ENCODE peak calls at places on chromosomes 3 and 15, in seven cellular contexts. One of them, this sample, is unnamed.

GRCh38 chr3:152355744-152356665 is 87.3 kb downstream of the MBNL1 start:
- DNase-seq in KG1: no peak
- DNase-seq in ELF-1: no peak
- DNase-seq in bronchial epithelial cell: no peak
- DNase-seq in activated T-helper 1 cell treated with Interleukin-2 at 50 U/mL for 16 hours: no peak
- DNase-seq in endothelial cell: no peak
- DNase-seq in Daoy: no peak
- DNase-seq in this sample: no peak

GRCh38 chr3:37779289-37780152 is 82.2 kb upstream of the CTDSPL start:
- DNase-seq in KG1: peak; percentile 21
- DNase-seq in ELF-1: peak; percentile 70
- DNase-seq in bronchial epithelial cell: peak; percentile 73
- DNase-seq in activated T-helper 1 cell treated with Interleukin-2 at 50 U/mL for 16 hours: no peak
- DNase-seq in endothelial cell: peak; percentile 39
- DNase-seq in Daoy: peak; percentile 55
- DNase-seq in this sample: peak; percentile 50

GRCh38 chr3:160577551-160578195 is 12.3 kb upstream of the KPNA4 start:
- DNase-seq in KG1: no peak
- DNase-seq in ELF-1: no peak
- DNase-seq in bronchial epithelial cell: peak; percentile 50
- DNase-seq in activated T-helper 1 cell treated with Interleukin-2 at 50 U/mL for 16 hours: no peak
- DNase-seq in endothelial cell: no peak
- DNase-seq in Daoy: peak; percentile 67
- DNase-seq in this sample: peak; percentile 26

GRCh38 chr3:127915115-127915936 is at the start of gene KBTBD12:
- DNase-seq in KG1: no peak
- DNase-seq in ELF-1: peak; percentile 60
- DNase-seq in bronchial epithelial cell: no peak
- DNase-seq in activated T-helper 1 cell treated with Interleukin-2 at 50 U/mL for 16 hours: no peak
- DNase-seq in endothelial cell: peak; percentile 29
- DNase-seq in Daoy: no peak
- DNase-seq in this sample: no peak

GRCh38 chr15:90376789-90377188 is 11.3 kb upstream of the IQGAP1 start:
- DNase-seq in KG1: peak; percentile 83
- DNase-seq in ELF-1: no peak
- DNase-seq in bronchial epithelial cell: no peak
- DNase-seq in activated T-helper 1 cell treated with Interleukin-2 at 50 U/mL for 16 hours: peak; percentile 47
- DNase-seq in endothelial cell: no peak
- DNase-seq in Daoy: no peak
- DNase-seq in this sample: no peak

GRCh38 chr3:16455001-16455400 is 58.5 kb downstream of the RFTN1 start:
- DNase-seq in KG1: no peak
- DNase-seq in ELF-1: no peak
- DNase-seq in bronchial epithelial cell: no peak
- DNase-seq in activated T-helper 1 cell treated with Interleukin-2 at 50 U/mL for 16 hours: no peak
- DNase-seq in endothelial cell: no peak
- DNase-seq in Daoy: no peak
- DNase-seq in this sample: no peak

GRCh38 chr3:172317984-172318383 is 130.3 kb downstream of the GHSR start:
- DNase-seq in KG1: no peak
- DNase-seq in ELF-1: peak; percentile 52
- DNase-seq in bronchial epithelial cell: peak; percentile 87
- DNase-seq in activated T-helper 1 cell treated with Interleukin-2 at 50 U/mL for 16 hours: no peak
- DNase-seq in endothelial cell: no peak
- DNase-seq in Daoy: peak; percentile 94
- DNase-seq in this sample: no peak

GRCh38 chr3:185176756-185177359 is 24.0 kb upstream of the C3orf70 start:
- DNase-seq in KG1: peak; percentile 53
- DNase-seq in ELF-1: peak; percentile 39
- DNase-seq in bronchial epithelial cell: peak; percentile 27
- DNase-seq in activated T-helper 1 cell treated with Interleukin-2 at 50 U/mL for 16 hours: no peak
- DNase-seq in endothelial cell: peak; percentile 46
- DNase-seq in Daoy: peak; percentile 22
- DNase-seq in this sample: no peak

GRCh38 chr3:122794779-122795673 is at the start of gene SLC49A4:
- DNase-seq in KG1: no peak
- DNase-seq in ELF-1: peak; percentile 91
- DNase-seq in bronchial epithelial cell: peak; percentile 62
- DNase-seq in activated T-helper 1 cell treated with Interleukin-2 at 50 U/mL for 16 hours: peak; percentile 59
- DNase-seq in endothelial cell: peak; percentile 86
- DNase-seq in Daoy: peak; percentile 91
- DNase-seq in this sample: peak; percentile 40

GRCh38 chr3:134749802-134750553 is 45.1 kb upstream of the EPHB1 start:
- DNase-seq in KG1: no peak
- DNase-seq in ELF-1: peak; percentile 11
- DNase-seq in bronchial epithelial cell: no peak
- DNase-seq in activated T-helper 1 cell treated with Interleukin-2 at 50 U/mL for 16 hours: no peak
- DNase-seq in endothelial cell: no peak
- DNase-seq in Daoy: no peak
- DNase-seq in this sample: no peak

GRCh38 chr3:48633256-48633655 is 2.0 kb downstream of the SLC26A6 start:
- DNase-seq in KG1: no peak
- DNase-seq in ELF-1: no peak
- DNase-seq in bronchial epithelial cell: no peak
- DNase-seq in activated T-helper 1 cell treated with Interleukin-2 at 50 U/mL for 16 hours: no peak
- DNase-seq in endothelial cell: no peak
- DNase-seq in Daoy: no peak
- DNase-seq in this sample: no peak

GRCh38 chr3:50340404-50341329 is at the start of gene RASSF1:
- DNase-seq in KG1: peak; percentile 85
- DNase-seq in ELF-1: no peak
- DNase-seq in bronchial epithelial cell: peak; percentile 42
- DNase-seq in activated T-helper 1 cell treated with Interleukin-2 at 50 U/mL for 16 hours: peak; percentile 49
- DNase-seq in endothelial cell: no peak
- DNase-seq in Daoy: no peak
- DNase-seq in this sample: no peak

GRCh38 chr3:37946531-37946889 is 44.1 kb upstream of the VILL start:
- DNase-seq in KG1: no peak
- DNase-seq in ELF-1: peak; percentile 62
- DNase-seq in bronchial epithelial cell: no peak
- DNase-seq in activated T-helper 1 cell treated with Interleukin-2 at 50 U/mL for 16 hours: no peak
- DNase-seq in endothelial cell: no peak
- DNase-seq in Daoy: no peak
- DNase-seq in this sample: no peak

GRCh38 chr3:69815959-69816358 is 76.7 kb downstream of the MITF start:
- DNase-seq in KG1: no peak
- DNase-seq in ELF-1: no peak
- DNase-seq in bronchial epithelial cell: peak; percentile 13
- DNase-seq in activated T-helper 1 cell treated with Interleukin-2 at 50 U/mL for 16 hours: no peak
- DNase-seq in endothelial cell: no peak
- DNase-seq in Daoy: no peak
- DNase-seq in this sample: no peak

This sample was measured in LNCaP clone FGC.